ENCODE peak calls at places on chromosomes 7 and 10, in four cellular contexts. N, S, E and T are unnamed samples.

GRCh38 chr7:15580604-15581351 is 19.0 kb upstream of the AGMO start:
- DNase-seq in N (no peak), S (no peak), E (no peak), T (no peak)

GRCh38 chr7:32074787-32075570 is 4.8 kb upstream of the PDE1C start:
- DNase-seq in N (no peak), S (no peak), E (no peak), T (no peak)

GRCh38 chr7:70698219-70698832 is 433.6 kb upstream of the GALNT17 start:
- DNase-seq in N (no peak), S (peak; percentile 50), E (no peak), T (peak; percentile 22)

GRCh38 chr7:1087952-1088920 is at the start of gene GPER1:
- DNase-seq in N (peak; percentile 83), S (peak; percentile 67), E (peak; percentile 73), T (no peak)

GRCh38 chr7:50229964-50230363 is 74.6 kb upstream of the IKZF1 start:
- DNase-seq in N (no peak), S (peak; percentile 18), E (no peak), T (no peak)

GRCh38 chr10:72260215-72260587 is 13.5 kb upstream of the DDIT4 start:
- DNase-seq in N (no peak), S (no peak), E (no peak), T (no peak)

GRCh38 chr10:132036153-132036886 is 29.4 kb upstream of the JAKMIP3 start:
- DNase-seq in N (peak; percentile 79), S (no peak), E (no peak), T (no peak)

GRCh38 chr10:117477961-117478670 is 64.4 kb upstream of the EMX2 start:
- DNase-seq in N (no peak), S (peak; percentile 76), E (no peak), T (no peak)

GRCh38 chr10:46226900-46227558 is 59.8 kb upstream of the ANTXRL start:
- DNase-seq in N (peak; percentile 34), S (no peak), E (no peak), T (no peak)

GRCh38 chr7:79308176-79308575 is 145.3 kb downstream of the MAGI2 start:
- DNase-seq in N (peak; percentile 50), S (peak; percentile 24), E (no peak), T (no peak)

GRCh38 chr10:77979221-77979620 is 50.1 kb downstream of the POLR3A start:
- DNase-seq in N (no peak), S (no peak), E (no peak), T (no peak)

GRCh38 chr10:95266674-95267095 is 24.1 kb downstream of the PDLIM1 start:
- DNase-seq in N (no peak), S (peak; percentile 55), E (no peak), T (no peak)

GRCh38 chr10:96743988-96744585 is 23.8 kb upstream of the PIK3AP1 start:
- DNase-seq in N (peak; percentile 71), S (no peak), E (no peak), T (no peak)

GRCh38 chr10:96673318-96674099 is 46.8 kb downstream of the PIK3AP1 start:
- DNase-seq in N (no peak), S (no peak), E (peak; percentile 73), T (no peak)

GRCh38 chr7:83478601-83479000 is 170.3 kb downstream of the SEMA3E start:
- DNase-seq in N (no peak), S (no peak), E (no peak), T (no peak)

GRCh38 chr7:22220947-22221346 is 136.0 kb downstream of the RAPGEF5 start:
- DNase-seq in N (no peak), S (no peak), E (no peak), T (no peak)

GRCh38 chr7:29410981-29411380 is 152.7 kb upstream of the PRR15 start:
- DNase-seq in N (no peak), S (no peak), E (no peak), T (no peak)

GRCh38 chr7:106369349-106369748 is 84.6 kb upstream of the NAMPT start:
- DNase-seq in N (no peak), S (peak; percentile 68), E (no peak), T (no peak)

GRCh38 chr10:28202941-28203352 is 99.9 kb downstream of the MPP7 start:
- DNase-seq in N (no peak), S (peak; percentile 4), E (peak; percentile 62), T (no peak)

GRCh38 chr10:21031232-21031790 is 134.2 kb upstream of the NEBL start:
- DNase-seq in N (no peak), S (no peak), E (no peak), T (no peak)

GRCh38 chr10:127195571-127196226 is 692 bp downstream of the INSYN2A start:
- DNase-seq in N (peak; percentile 77), S (no peak), E (no peak), T (no peak)

GRCh38 chr7:123748171-123748733 is 551 bp downstream of the WASL start:
- DNase-seq in N (peak; percentile 77), S (peak; percentile 28), E (peak; percentile 62), T (peak; percentile 21)

GRCh38 chr7:100655908-100656674 is at the start of gene ACTL6B:
- DNase-seq in N (peak; percentile 95), S (no peak), E (peak; percentile 65), T (peak; percentile 63)

GRCh38 chr7:138008588-138009349 is 6.9 kb upstream of the CREB3L2 start:
- DNase-seq in N (peak; percentile 67), S (peak; percentile 75), E (no peak), T (no peak)

GRCh38 chr7:44486693-44487092 is 3.8 kb downstream of the NUDCD3 start:
- DNase-seq in N (no peak), S (no peak), E (no peak), T (no peak)

GRCh38 chr10:72007246-72007892 is 43.2 kb downstream of the CHST3 start:
- DNase-seq in N (no peak), S (no peak), E (no peak), T (no peak)

GRCh38 chr7:142391191-142391992 is 133.5 kb upstream of the PRSS58 start:
- DNase-seq in N (peak; percentile 92), S (peak; percentile 49), E (no peak), T (peak; percentile 40)

GRCh38 chr10:107418411-107418810 is 253.9 kb upstream of the SORCS1 start:
- DNase-seq in N (no peak), S (no peak), E (no peak), T (no peak)

GRCh38 chr10:114869500-114869899 is 47.9 kb downstream of the FHIP2A start:
- DNase-seq in N (no peak), S (peak; percentile 69), E (no peak), T (no peak)

GRCh38 chr10:18501198-18501597 is 150.2 kb downstream of the NSUN6 start:
- DNase-seq in N (no peak), S (peak; percentile 47), E (no peak), T (no peak)

GRCh38 chr7:41437257-41438196 is 265.4 kb downstream of the INHBA start:
- DNase-seq in N (no peak), S (peak; percentile 78), E (no peak), T (no peak)

GRCh38 chr7:44257213-44257612 is 56.4 kb downstream of the YKT6 start:
- DNase-seq in N (no peak), S (no peak), E (no peak), T (no peak)

GRCh38 chr10:21299330-21299729 is 226.2 kb downstream of the SKIDA1 start:
- DNase-seq in N (no peak), S (no peak), E (no peak), T (no peak)

GRCh38 chr7:65946895-65947294 is 35.1 kb downstream of the GUSB start:
- DNase-seq in N (no peak), S (peak; percentile 56), E (no peak), T (no peak)

GRCh38 chr10:49512121-49512809 is 26.7 kb downstream of the ERCC6 start:
- DNase-seq in N (no peak), S (peak; percentile 72), E (no peak), T (peak; percentile 34)

GRCh38 chr7:79673969-79674368 is 220.5 kb upstream of the MAGI2 start:
- DNase-seq in N (no peak), S (no peak), E (no peak), T (no peak)

GRCh38 chr7:131107343-131108211 is 220.1 kb upstream of the MKLN1 start:
- DNase-seq in N (peak; percentile 79), S (peak; percentile 64), E (peak; percentile 84), T (peak; percentile 69)
- H3K27ac ChIP-seq in N (no peak overlapping the region), S (peak overlapping the region; percentile 96), E (peak overlapping the region; percentile 99), T (peak overlapping the region; percentile 99)

GRCh38 chr7:18165176-18165575 is 137.5 kb upstream of the PRPS1L1 start:
- DNase-seq in N (no peak), S (peak; percentile 21), E (no peak), T (no peak)

GRCh38 chr7:18166002-18166401 is 138.4 kb upstream of the PRPS1L1 start:
- DNase-seq in N (no peak), S (no peak), E (no peak), T (no peak)

GRCh38 chr7:18163091-18163490 is 135.4 kb upstream of the PRPS1L1 start:
- DNase-seq in N (no peak), S (no peak), E (no peak), T (no peak)

GRCh38 chr7:18162653-18163052 is 135.0 kb upstream of the PRPS1L1 start:
- DNase-seq in N (no peak), S (no peak), E (no peak), T (no peak)

GRCh38 chr7:18167815-18168214 is 140.2 kb upstream of the PRPS1L1 start:
- DNase-seq in N (no peak), S (no peak), E (no peak), T (no peak)
- H3K4me1 ChIP-seq in N (no peaks in the 10 kb centered on the region), S (peaks cover 7% of the 10 kb centered on the region), E (no peaks in the 10 kb centered on the region), T (no peaks in the 10 kb centered on the region)

GRCh38 chr7:139738772-139739171 is 39.0 kb downstream of the HIPK2 start:
- DNase-seq in N (peak; percentile 11), S (no peak), E (no peak), T (no peak)

GRCh38 chr7:139738101-139738489 is 39.7 kb downstream of the HIPK2 start:
- DNase-seq in N (peak; percentile 26), S (no peak), E (no peak), T (no peak)

GRCh38 chr7:139735912-139736595 is 41.7 kb downstream of the HIPK2 start:
- DNase-seq in N (peak; percentile 15), S (no peak), E (no peak), T (no peak)

GRCh38 chr7:139735466-139735865 is 42.3 kb downstream of the HIPK2 start:
- DNase-seq in N (peak; percentile 13), S (no peak), E (no peak), T (no peak)

GRCh38 chr7:139737221-139738100 is 40.3 kb downstream of the HIPK2 start:
- DNase-seq in N (peak; percentile 36), S (no peak), E (no peak), T (no peak)
- H3K27ac ChIP-seq in N (no peak overlapping the region), S (peak overlapping the region; percentile 33), E (peak overlapping the region; percentile 61), T (no peak overlapping the region)

GRCh38 chr7:151327659-151328058 is 14.0 kb upstream of the NUB1 start:
- DNase-seq in N (no peak), S (peak; percentile 61), E (no peak), T (no peak)
- H3K4me1 ChIP-seq in N (no peaks in the 10 kb centered on the region), S (no peaks in the 10 kb centered on the region), E (peaks cover 3% of the 10 kb centered on the region), T (no peaks in the 10 kb centered on the region)

GRCh38 chr7:121395961-121396757 is at the start of gene FAM3C:
- DNase-seq in N (peak; percentile 96), S (peak; percentile 93), E (peak; percentile 96), T (peak; percentile 79)
- H3K27ac ChIP-seq in N (peak within 1 kb of the TSS; percentile 69), S (peak within 1 kb of the TSS; percentile 60), E (peak within 1 kb of the TSS; percentile 69), T (peak within 1 kb of the TSS; percentile 69)

GRCh38 chr7:55133630-55134392 is 115.0 kb downstream of the EGFR start:
- DNase-seq in N (no peak), S (peak; percentile 96), E (peak; percentile 83), T (no peak)
- H3K4me1 ChIP-seq in N (no peaks in the 10 kb centered on the region), S (peaks cover 71% of the 10 kb centered on the region), E (peaks cover 3% of the 10 kb centered on the region), T (no peaks in the 10 kb centered on the region)